ENCODE peak calls at places on chromosomes 4 and X, in nine cellular contexts. One of them, this sample, is unnamed.

GRCh38 chr4:38078590-38079381 is 118.6 kb downstream of the PTTG2 start:
- DNase-seq in NCI-H774: no peak
- DNase-seq in SK-N-SH: no peak
- DNase-seq in AG09309: no peak
- DNase-seq in B cell: no peak
- DNase-seq in activated naive CD4-positive, alpha-beta T cell: no peak
- DNase-seq in substantia nigra: no peak
- DNase-seq in RWPE1: peak
- DNase-seq in activated CD4-positive, alpha-beta T cell treated with anti-CD3 and anti-CD28 coated beads, Interleukin-2, amount 50 U/mL, for 4 hours: no peak
- DNase-seq in this sample: no peak

GRCh38 chr4:41476310-41476709 is 61.6 kb upstream of the LIMCH1 start:
- DNase-seq in NCI-H774: no peak
- DNase-seq in SK-N-SH: no peak
- DNase-seq in AG09309: no peak
- DNase-seq in B cell: no peak
- DNase-seq in activated naive CD4-positive, alpha-beta T cell: no peak
- DNase-seq in substantia nigra: no peak
- DNase-seq in RWPE1: no peak
- DNase-seq in activated CD4-positive, alpha-beta T cell treated with anti-CD3 and anti-CD28 coated beads, Interleukin-2, amount 50 U/mL, for 4 hours: no peak
- DNase-seq in this sample: no peak

GRCh38 chr4:159735281-159736207 is 632.7 kb downstream of the RAPGEF2 start:
- DNase-seq in NCI-H774: no peak
- DNase-seq in SK-N-SH: no peak
- DNase-seq in AG09309: no peak
- DNase-seq in B cell: no peak
- DNase-seq in activated naive CD4-positive, alpha-beta T cell: no peak
- DNase-seq in substantia nigra: no peak
- DNase-seq in RWPE1: no peak
- DNase-seq in activated CD4-positive, alpha-beta T cell treated with anti-CD3 and anti-CD28 coated beads, Interleukin-2, amount 50 U/mL, for 4 hours: no peak
- DNase-seq in this sample: no peak

GRCh38 chrX:131068945-131069719 is 11.0 kb downstream of the ARHGAP36 start:
- DNase-seq in NCI-H774: peak
- DNase-seq in SK-N-SH: peak
- DNase-seq in AG09309: no peak
- DNase-seq in B cell: no peak
- DNase-seq in activated naive CD4-positive, alpha-beta T cell: no peak
- DNase-seq in substantia nigra: no peak
- DNase-seq in RWPE1: no peak
- DNase-seq in activated CD4-positive, alpha-beta T cell treated with anti-CD3 and anti-CD28 coated beads, Interleukin-2, amount 50 U/mL, for 4 hours: no peak
- DNase-seq in this sample: no peak

GRCh38 chr4:67558493-67558892 is at the start of gene STAP1:
- DNase-seq in NCI-H774: no peak
- DNase-seq in SK-N-SH: no peak
- DNase-seq in AG09309: no peak
- DNase-seq in B cell: peak
- DNase-seq in activated naive CD4-positive, alpha-beta T cell: no peak
- DNase-seq in substantia nigra: no peak
- DNase-seq in RWPE1: no peak
- DNase-seq in activated CD4-positive, alpha-beta T cell treated with anti-CD3 and anti-CD28 coated beads, Interleukin-2, amount 50 U/mL, for 4 hours: no peak
- DNase-seq in this sample: no peak

GRCh38 chrX:69616520-69617203 is 749 bp downstream of the EDA start:
- DNase-seq in NCI-H774: no peak
- DNase-seq in SK-N-SH: peak
- DNase-seq in AG09309: no peak
- DNase-seq in B cell: peak
- DNase-seq in activated naive CD4-positive, alpha-beta T cell: no peak
- DNase-seq in substantia nigra: no peak
- DNase-seq in RWPE1: no peak
- DNase-seq in activated CD4-positive, alpha-beta T cell treated with anti-CD3 and anti-CD28 coated beads, Interleukin-2, amount 50 U/mL, for 4 hours: no peak
- DNase-seq in this sample: no peak

GRCh38 chrX:110750526-110751189 is 45.0 kb downstream of the CHRDL1 start:
- DNase-seq in NCI-H774: no peak
- DNase-seq in SK-N-SH: no peak
- DNase-seq in AG09309: no peak
- DNase-seq in B cell: no peak
- DNase-seq in activated naive CD4-positive, alpha-beta T cell: no peak
- DNase-seq in substantia nigra: no peak
- DNase-seq in RWPE1: no peak
- DNase-seq in activated CD4-positive, alpha-beta T cell treated with anti-CD3 and anti-CD28 coated beads, Interleukin-2, amount 50 U/mL, for 4 hours: no peak
- DNase-seq in this sample: no peak

GRCh38 chr4:25900310-25900709 is 13.7 kb upstream of the SMIM20 start:
- DNase-seq in NCI-H774: no peak
- DNase-seq in SK-N-SH: no peak
- DNase-seq in AG09309: no peak
- DNase-seq in B cell: no peak
- DNase-seq in activated naive CD4-positive, alpha-beta T cell: no peak
- DNase-seq in substantia nigra: no peak
- DNase-seq in RWPE1: no peak
- DNase-seq in activated CD4-positive, alpha-beta T cell treated with anti-CD3 and anti-CD28 coated beads, Interleukin-2, amount 50 U/mL, for 4 hours: no peak
- DNase-seq in this sample: no peak

GRCh38 chr4:67809502-67809901 is 55.3 kb upstream of the GNRHR start:
- DNase-seq in NCI-H774: no peak
- DNase-seq in SK-N-SH: no peak
- DNase-seq in AG09309: no peak
- DNase-seq in B cell: no peak
- DNase-seq in activated naive CD4-positive, alpha-beta T cell: no peak
- DNase-seq in substantia nigra: no peak
- DNase-seq in RWPE1: no peak
- DNase-seq in activated CD4-positive, alpha-beta T cell treated with anti-CD3 and anti-CD28 coated beads, Interleukin-2, amount 50 U/mL, for 4 hours: no peak
- DNase-seq in this sample: no peak

GRCh38 chr4:103664676-103665075 is 55.1 kb downstream of the TACR3 start:
- DNase-seq in NCI-H774: no peak
- DNase-seq in SK-N-SH: no peak
- DNase-seq in AG09309: no peak
- DNase-seq in B cell: no peak
- DNase-seq in activated naive CD4-positive, alpha-beta T cell: no peak
- DNase-seq in substantia nigra: no peak
- DNase-seq in RWPE1: no peak
- DNase-seq in activated CD4-positive, alpha-beta T cell treated with anti-CD3 and anti-CD28 coated beads, Interleukin-2, amount 50 U/mL, for 4 hours: no peak
- DNase-seq in this sample: no peak

GRCh38 chr4:147865926-147866325 is 134.0 kb downstream of the ARHGAP10 start:
- DNase-seq in NCI-H774: no peak
- DNase-seq in SK-N-SH: no peak
- DNase-seq in AG09309: no peak
- DNase-seq in B cell: no peak
- DNase-seq in activated naive CD4-positive, alpha-beta T cell: no peak
- DNase-seq in substantia nigra: no peak
- DNase-seq in RWPE1: no peak
- DNase-seq in activated CD4-positive, alpha-beta T cell treated with anti-CD3 and anti-CD28 coated beads, Interleukin-2, amount 50 U/mL, for 4 hours: no peak
- DNase-seq in this sample: no peak